ENCODE peak calls at places on chromosomes 2 and 18, in seven cellular contexts. H is GM12865, L is choroid plexus epithelial cell, Y is breast epithelium, U is AG04450, C is MCF 10A, E is GM13977. S is an unnamed sample.

GRCh38 chr2:207046642-207047213 is 107.4 kb downstream of the CPO start:
- DNase-seq in H (peak), L (peak), Y (no peak), U (no peak), C (peak), E (peak), S (no peak)

GRCh38 chr2:237701859-237702370 is 74.5 kb downstream of the LRRFIP1 start:
- DNase-seq in H (no peak), L (no peak), Y (no peak), U (no peak), C (no peak), E (no peak), S (no peak)

GRCh38 chr2:135820003-135820618 is 16.9 kb downstream of the LCT start:
- DNase-seq in H (peak), L (peak), Y (no peak), U (peak), C (no peak), E (peak), S (peak)

GRCh38 chr2:77954931-77955330 is 432.8 kb upstream of the LRRTM4 start:
- DNase-seq in H (no peak), L (no peak), Y (no peak), U (no peak), C (no peak), E (no peak), S (no peak)

GRCh38 chr2:127700527-127701192 is 637 bp upstream of the SFT2D3 start:
- DNase-seq in H (peak), L (no peak), Y (peak), U (no peak), C (peak), E (peak), S (peak)

GRCh38 chr18:48635806-48636205 is 97.0 kb downstream of the CTIF start:
- DNase-seq in H (no peak), L (no peak), Y (no peak), U (no peak), C (no peak), E (no peak), S (no peak)

GRCh38 chr2:56386657-56387056 is 202.9 kb downstream of the CCDC85A start:
- DNase-seq in H (no peak), L (no peak), Y (no peak), U (no peak), C (no peak), E (no peak), S (no peak)

GRCh38 chr2:162174778-162175177 is 22.7 kb upstream of the GCG start:
- DNase-seq in H (no peak), L (peak), Y (no peak), U (peak), C (no peak), E (no peak), S (no peak)

GRCh38 chr2:182554950-182555349 is 128.1 kb upstream of the PDE1A start:
- DNase-seq in H (no peak), L (no peak), Y (no peak), U (no peak), C (no peak), E (no peak), S (no peak)

GRCh38 chr2:113203217-113203530 is 29.4 kb downstream of the PSD4 start:
- DNase-seq in H (no peak), L (no peak), Y (no peak), U (no peak), C (no peak), E (no peak), S (no peak)

GRCh38 chr2:239944706-239945551 is 80.2 kb downstream of the NDUFA10 start:
- DNase-seq in H (no peak), L (peak), Y (no peak), U (no peak), C (no peak), E (peak), S (no peak)

GRCh38 chr2:24048662-24049484 is 668 bp upstream of the FKBP1B start:
- DNase-seq in H (no peak), L (no peak), Y (no peak), U (no peak), C (peak), E (no peak), S (no peak)

GRCh38 chr2:102848366-102848839 is 86.6 kb downstream of the TMEM182 start:
- DNase-seq in H (peak), L (peak), Y (no peak), U (no peak), C (peak), E (peak), S (no peak)

GRCh38 chr2:191881982-191882816 is 35.3 kb upstream of the CAVIN2 start:
- DNase-seq in H (no peak), L (no peak), Y (no peak), U (no peak), C (no peak), E (no peak), S (no peak)

GRCh38 chr2:105739944-105740734 is 4.6 kb upstream of the NCK2 start:
- DNase-seq in H (no peak), L (no peak), Y (no peak), U (no peak), C (no peak), E (no peak), S (no peak)

GRCh38 chr18:903703-904102 is 968 bp upstream of the ADCYAP1 start:
- DNase-seq in H (peak), L (peak), Y (no peak), U (peak), C (peak), E (peak), S (no peak)

GRCh38 chr2:238949710-238950345 is 101.9 kb downstream of the TWIST2 start:
- DNase-seq in H (no peak), L (no peak), Y (peak), U (no peak), C (no peak), E (no peak), S (no peak)

GRCh38 chr2:100235098-100235497 is 87.2 kb downstream of the LONRF2 start:
- DNase-seq in H (peak), L (peak), Y (no peak), U (no peak), C (no peak), E (peak), S (peak)

GRCh38 chr18:79393626-79394401 is 1.9 kb upstream of the NFATC1 start:
- DNase-seq in H (no peak), L (peak), Y (peak), U (peak), C (peak), E (peak), S (no peak)

GRCh38 chr2:54404270-54404669 is 51.9 kb upstream of the SPTBN1 start:
- DNase-seq in H (no peak), L (peak), Y (no peak), U (no peak), C (no peak), E (no peak), S (no peak)

GRCh38 chr2:160473508-160474318 is 19.9 kb downstream of the RBMS1 start:
- DNase-seq in H (no peak), L (peak), Y (no peak), U (no peak), C (no peak), E (no peak), S (no peak)

GRCh38 chr2:101984656-101985055 is 7.1 kb upstream of the IL1R2 start:
- DNase-seq in H (no peak), L (no peak), Y (no peak), U (no peak), C (no peak), E (no peak), S (no peak)

GRCh38 chr18:78607221-78607620 is 372.4 kb upstream of the SALL3 start:
- DNase-seq in H (no peak), L (no peak), Y (no peak), U (no peak), C (no peak), E (no peak), S (no peak)

GRCh38 chr2:223523541-223523940 is 78.6 kb downstream of the SCG2 start:
- DNase-seq in H (no peak), L (peak), Y (no peak), U (no peak), C (peak), E (no peak), S (no peak)

GRCh38 chr2:227395556-227395955 is 7.8 kb upstream of the SCYGR1 start:
- DNase-seq in H (no peak), L (no peak), Y (no peak), U (no peak), C (no peak), E (no peak), S (no peak)

GRCh38 chr2:11080253-11081115 is 74.8 kb upstream of the SLC66A3 start:
- DNase-seq in H (no peak), L (no peak), Y (no peak), U (no peak), C (no peak), E (no peak), S (no peak)

GRCh38 chr2:145887915-145888314 is 1368.0 kb upstream of the ZEB2 start:
- DNase-seq in H (no peak), L (no peak), Y (no peak), U (no peak), C (no peak), E (no peak), S (no peak)

GRCh38 chr18:35045121-35045520 is 3.9 kb downstream of the MAPRE2 start:
- DNase-seq in H (no peak), L (peak), Y (no peak), U (peak), C (peak), E (no peak), S (no peak)

GRCh38 chr2:176157499-176158305 is 595 bp downstream of the HOXD3 start:
- DNase-seq in H (no peak), L (no peak), Y (no peak), U (no peak), C (no peak), E (no peak), S (no peak)

GRCh38 chr2:75577280-75577679 is 16.5 kb upstream of the EVA1A start:
- DNase-seq in H (no peak), L (no peak), Y (no peak), U (no peak), C (no peak), E (no peak), S (no peak)

GRCh38 chr2:75570948-75571729 is 10.4 kb upstream of the EVA1A start:
- DNase-seq in H (no peak), L (peak), Y (peak), U (peak), C (no peak), E (no peak), S (no peak)

GRCh38 chr2:75573145-75573878 is 12.6 kb upstream of the EVA1A start:
- DNase-seq in H (no peak), L (no peak), Y (no peak), U (no peak), C (peak), E (no peak), S (no peak)

GRCh38 chr2:75571730-75572430 is 11.1 kb upstream of the EVA1A start:
- DNase-seq in H (no peak), L (no peak), Y (no peak), U (no peak), C (no peak), E (no peak), S (no peak)

GRCh38 chr2:75574106-75574505 is 13.4 kb upstream of the EVA1A start:
- DNase-seq in H (no peak), L (no peak), Y (no peak), U (no peak), C (peak), E (no peak), S (no peak)
- TF ChIP-seq CTCF in H (no peak), L (no peak), Y (no peak), U (no peak), C (peak), E (no peak), S (no peak)

DNA sequence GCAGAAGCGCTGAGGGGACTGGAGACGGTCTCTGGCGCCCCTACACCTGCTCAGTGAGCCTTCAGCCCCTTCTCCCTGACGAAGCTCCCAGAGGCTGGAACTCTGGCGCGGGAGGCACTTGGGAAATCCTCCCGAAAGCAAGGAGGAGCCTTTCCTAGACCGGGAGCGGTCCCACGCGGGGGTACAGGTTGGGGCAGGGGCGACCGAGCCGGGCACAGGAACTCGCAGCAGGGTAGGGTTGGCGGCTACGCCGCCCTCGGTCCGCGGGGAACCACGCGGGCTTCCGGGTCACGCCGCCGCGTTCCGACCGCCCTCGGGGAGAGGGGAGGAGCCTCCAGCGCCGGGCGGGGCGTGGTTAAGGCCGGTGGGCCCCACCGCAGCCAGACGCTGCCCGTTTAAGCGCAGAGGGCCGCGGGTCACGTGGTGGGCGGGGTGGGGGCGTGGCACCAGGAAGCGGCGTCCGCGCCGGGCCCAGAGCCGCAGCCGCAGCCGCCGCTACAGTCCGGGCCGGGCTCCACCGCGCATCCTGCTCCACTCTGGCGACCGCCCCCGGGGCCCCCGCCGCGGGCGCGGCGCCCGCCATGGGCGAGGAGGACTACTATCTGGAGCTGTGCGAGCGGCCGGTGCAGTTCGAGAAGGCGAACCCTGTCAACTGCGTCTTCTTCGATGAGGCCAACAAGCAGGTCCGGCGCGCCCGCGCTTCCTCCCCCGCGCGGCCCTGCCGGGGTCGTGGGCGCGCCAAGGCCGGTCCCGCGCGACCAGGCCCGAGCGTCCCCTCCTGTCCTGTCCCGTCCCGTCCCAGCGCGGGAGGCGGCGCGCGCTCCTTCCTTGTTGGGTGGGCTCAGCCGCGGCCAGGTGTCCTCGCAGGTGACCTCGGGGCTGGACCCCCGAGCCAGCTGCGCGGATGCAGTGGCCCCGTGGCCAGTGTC is at the start of gene RMC1:
- DNase-seq in H (peak), L (peak), Y (peak), U (peak), C (peak), E (peak), S (peak)
- TF ChIP-seq CTCF in H (peak), L (no peak), Y (no peak), U (no peak), C (no peak), E (peak), S (no peak)

DNA sequence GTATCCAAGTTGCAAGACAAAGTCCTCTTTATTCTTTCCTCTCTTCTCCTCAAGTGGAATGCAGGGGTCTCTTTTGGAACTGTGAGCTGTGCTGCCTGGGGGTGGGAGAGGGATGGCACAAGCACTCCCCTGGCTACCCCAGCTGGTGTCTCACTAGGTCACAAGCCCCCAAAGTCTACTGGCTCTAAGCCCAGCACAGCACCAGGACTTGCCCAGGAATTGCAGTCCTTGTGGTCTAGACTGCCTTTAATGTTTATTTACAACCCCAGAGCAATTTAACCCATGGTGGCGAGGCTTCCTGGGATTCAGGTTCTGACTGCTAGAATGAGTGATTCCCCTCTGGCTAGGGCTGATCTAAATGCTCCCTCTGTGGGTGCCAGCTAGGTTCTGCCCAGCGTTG is 199.0 kb upstream of the STK17B start:
- DNase-seq in H (no peak), L (peak), Y (no peak), U (no peak), C (no peak), E (no peak), S (no peak)
- TF ChIP-seq CTCF in H (no peak), L (no peak), Y (no peak), U (no peak), C (no peak), E (no peak), S (no peak)

DNA sequence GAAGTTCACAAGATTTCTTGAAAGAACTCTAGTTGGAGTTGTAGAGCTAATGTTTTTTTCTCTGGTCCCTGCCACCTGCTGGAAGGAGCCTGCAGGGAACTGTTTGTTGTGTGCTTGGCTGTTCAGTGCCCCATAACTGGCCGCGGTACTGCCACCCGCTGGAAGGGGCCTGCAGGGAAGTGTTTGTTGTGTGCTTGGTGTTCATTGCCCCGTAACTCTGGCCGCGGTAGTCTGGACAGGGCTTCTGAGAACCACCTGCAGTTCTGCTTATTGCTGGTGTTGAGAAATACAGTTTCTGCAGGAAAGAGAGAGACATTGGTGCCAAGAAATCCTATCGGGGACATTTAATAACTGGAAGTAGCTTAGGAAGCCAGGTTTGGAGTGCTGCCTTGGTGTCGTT is 58.1 kb downstream of the AGAP1 start:
- DNase-seq in H (peak), L (peak), Y (no peak), U (no peak), C (peak), E (no peak), S (no peak)
- TF ChIP-seq CTCF in H (no peak), L (peak), Y (no peak), U (peak), C (peak), E (no peak), S (peak)

GRCh38 chr2:133252770-133253355 is 315.4 kb downstream of the NCKAP5 start:
- DNase-seq in H (no peak), L (no peak), Y (no peak), U (no peak), C (no peak), E (no peak), S (no peak)

GRCh38 chr2:133248264-133248663 is 320.0 kb downstream of the NCKAP5 start:
- DNase-seq in H (no peak), L (no peak), Y (no peak), U (no peak), C (no peak), E (no peak), S (no peak)

GRCh38 chr2:133247613-133248012 is 320.6 kb downstream of the NCKAP5 start:
- DNase-seq in H (no peak), L (no peak), Y (no peak), U (no peak), C (no peak), E (no peak), S (no peak)

GRCh38 chr2:133253793-133254192 is 314.5 kb downstream of the NCKAP5 start:
- DNase-seq in H (no peak), L (no peak), Y (no peak), U (no peak), C (no peak), E (no peak), S (no peak)

GRCh38 chr2:133249362-133249761 is 318.9 kb downstream of the NCKAP5 start:
- DNase-seq in H (no peak), L (no peak), Y (no peak), U (no peak), C (no peak), E (no peak), S (no peak)
- TF ChIP-seq CTCF in H (no peak), L (no peak), Y (no peak), U (no peak), C (no peak), E (no peak), S (no peak)

DNA sequence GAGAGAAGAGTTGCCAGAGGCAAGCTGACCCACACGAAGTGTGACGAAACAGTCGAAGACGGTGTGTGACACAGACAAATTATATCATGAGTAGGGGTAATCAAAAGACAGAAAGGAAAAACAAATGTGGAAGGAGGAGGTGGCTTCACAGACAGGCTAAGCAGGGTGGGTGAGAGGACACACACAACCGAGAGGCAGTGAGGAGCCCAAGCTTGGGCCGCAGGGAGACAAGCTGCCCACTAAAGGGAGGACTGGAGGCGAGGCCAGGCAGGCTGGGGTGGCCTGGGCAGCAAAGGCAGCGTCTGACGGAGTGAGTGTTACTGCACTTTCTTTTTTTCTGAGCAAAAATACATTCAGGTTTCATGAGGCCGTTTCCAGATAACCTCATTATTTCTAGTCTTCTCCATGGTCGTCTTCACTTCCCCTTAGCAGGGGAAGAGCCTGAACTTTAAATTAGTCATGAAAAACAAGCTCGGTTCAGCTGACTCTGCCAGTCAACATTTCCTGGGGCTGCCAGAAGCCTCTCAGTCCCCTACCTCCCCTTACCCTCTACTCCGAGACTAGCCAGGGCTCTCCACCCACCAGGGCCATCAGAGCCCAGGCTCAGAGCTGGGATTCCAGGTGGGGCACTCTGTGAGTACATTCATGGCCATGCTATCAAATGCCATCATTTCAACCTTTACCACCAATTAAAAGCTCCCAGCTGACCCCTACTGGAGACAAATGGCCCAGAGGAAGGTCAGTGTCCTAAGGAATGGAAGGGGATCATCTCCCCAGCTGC is 13.8 kb upstream of the ZFP36L2 start:
- DNase-seq in H (peak), L (no peak), Y (no peak), U (no peak), C (peak), E (peak), S (no peak)
- TF ChIP-seq CTCF in H (no peak), L (peak), Y (no peak), U (peak), C (no peak), E (peak), S (peak)

GRCh38 chr2:199902486-199903110 is 8.5 kb upstream of the C2orf69 start:
- DNase-seq in H (no peak), L (no peak), Y (no peak), U (no peak), C (no peak), E (no peak), S (no peak)
- TF ChIP-seq CTCF in H (no peak), L (no peak), Y (no peak), U (no peak), C (no peak), E (no peak), S (no peak)

S was measured in GM12864.